ENCODE peak calls at places on chromosomes 13 and 19, in nine cellular contexts. C is stimulated activated CD4-positive, alpha-beta T cell treated with anti-CD3 and anti-CD28 coated beads, TNF-alpha, amount 100 ng/mL, for 1 hour; V is mucosa of descending colon; U is heart left ventricle; I is HTR-8/SVneo; F is aorta; S is activated T-helper 1 cell treated with anti-CD3 and anti-CD28 coated beads, Interleukin-2, amount 50 U/mL, for 16 hours; A is RWPE1; N is fibroblast of gingiva. X is an unnamed sample.

GRCh38 chr19:374183-374885 is 29.7 kb upstream of the MIER2 start:
- DNase-seq in I (no peak), U (no peak), A (peak; percentile 21), S (no peak), N (no peak), C (no peak), F (no peak), V (no peak), X (no peak)

GRCh38 chr19:33203529-33203928 is 9.4 kb downstream of the LRP3 start:
- DNase-seq in V (no peak), A (no peak), I (no peak), N (no peak), S (no peak), U (peak; percentile 19), C (no peak), F (peak; percentile 70), X (no peak)

GRCh38 chr13:42525035-42525504 is 48.9 kb upstream of the TNFSF11 start:
- DNase-seq in U (no peak), F (no peak), N (peak; percentile 65), S (no peak), I (no peak), V (no peak), C (no peak), A (peak; percentile 34), X (no peak)

GRCh38 chr19:5719274-5719960 is 529 bp downstream of the LONP1 start:
- DNase-seq in V (no peak), U (peak; percentile 37), A (peak; percentile 29), C (no peak), I (no peak), S (no peak), N (no peak), F (no peak), X (no peak)

GRCh38 chr13:82571653-82572052 is 1310.6 kb downstream of the SLITRK1 start:
- DNase-seq in A (no peak), S (no peak), U (no peak), V (no peak), I (no peak), F (no peak), C (no peak), N (no peak), X (no peak)

GRCh38 chr13:113369881-113370280 is 6.0 kb upstream of the GRTP1 start:
- DNase-seq in F (no peak), I (no peak), V (no peak), A (no peak), N (no peak), U (no peak), C (no peak), S (no peak), X (no peak)

GRCh38 chr13:35994131-35994966 is 136.8 kb downstream of the DCLK1 start:
- DNase-seq in F (peak; percentile 85), N (peak; percentile 91), V (no peak), U (peak; percentile 72), C (no peak), S (no peak), A (peak; percentile 84), I (peak; percentile 56), X (no peak)

GRCh38 chr13:110652755-110653154 is 37.4 kb downstream of the NAXD start:
- DNase-seq in C (no peak), N (no peak), A (no peak), F (no peak), V (no peak), U (no peak), I (no peak), S (no peak), X (no peak)

GRCh38 chr19:36771275-36772231 is 1.1 kb downstream of the ZNF850 start:
- DNase-seq in I (peak; percentile 60), C (no peak), U (peak; percentile 76), N (peak; percentile 57), V (peak; percentile 49), A (peak; percentile 45), S (no peak), F (peak; percentile 85), X (peak; percentile 4)

X was measured in stimulated activated naive CD4-positive, alpha-beta T cell treated with Interleukin-2 at 50 U/mL for 16 hours.